ENCODE peak calls at places on chromosomes 11 and 22, in ten cellular contexts. One of them, this sample, is unnamed.

GRCh38 chr11:69353696-69354544 is 60.0 kb downstream of the MYEOV start:
- DNase-seq in kidney tubule cell: no peak
- DNase-seq in activated naive CD4-positive, alpha-beta T cell treated with anti-CD3 and anti-CD28 coated beads for 36 hours: no peak
- DNase-seq in NCI-H774: no peak
- DNase-seq in Right ventricle myocardium inferior: no peak
- DNase-seq in bronchial epithelial cell: peak
- DNase-seq in stimulated activated CD4-positive, alpha-beta T cell treated with anti-CD3 and anti-CD28 coated beads, Interleukin-15, amount 100 ng/mL, for 1 hour: no peak
- DNase-seq in activated T-helper 1 cell treated with Interleukin-2 at 50 U/mL for 16 hours: no peak
- DNase-seq in CD8-positive, alpha-beta memory T cell: no peak
- DNase-seq in kidney: no peak
- DNase-seq in this sample: no peak

GRCh38 chr11:79697905-79698304 is 257.1 kb upstream of the TENM4 start:
- DNase-seq in activated T-helper 1 cell treated with Interleukin-2 at 50 U/mL for 16 hours: no peak
- DNase-seq in activated naive CD4-positive, alpha-beta T cell treated with anti-CD3 and anti-CD28 coated beads for 36 hours: no peak
- DNase-seq in kidney tubule cell: peak
- DNase-seq in CD8-positive, alpha-beta memory T cell: no peak
- DNase-seq in kidney: no peak
- DNase-seq in bronchial epithelial cell: no peak
- DNase-seq in NCI-H774: no peak
- DNase-seq in Right ventricle myocardium inferior: no peak
- DNase-seq in stimulated activated CD4-positive, alpha-beta T cell treated with anti-CD3 and anti-CD28 coated beads, Interleukin-15, amount 100 ng/mL, for 1 hour: no peak
- DNase-seq in this sample: no peak

GRCh38 chr11:121112498-121113455 is 11.7 kb downstream of the TECTA start:
- DNase-seq in NCI-H774: peak
- DNase-seq in activated naive CD4-positive, alpha-beta T cell treated with anti-CD3 and anti-CD28 coated beads for 36 hours: peak
- DNase-seq in activated T-helper 1 cell treated with Interleukin-2 at 50 U/mL for 16 hours: no peak
- DNase-seq in CD8-positive, alpha-beta memory T cell: no peak
- DNase-seq in bronchial epithelial cell: peak
- DNase-seq in kidney tubule cell: peak
- DNase-seq in Right ventricle myocardium inferior: no peak
- DNase-seq in kidney: peak
- DNase-seq in stimulated activated CD4-positive, alpha-beta T cell treated with anti-CD3 and anti-CD28 coated beads, Interleukin-15, amount 100 ng/mL, for 1 hour: no peak
- DNase-seq in this sample: peak

GRCh38 chr11:117983163-117983475 is 3.1 kb upstream of the IL10RA start:
- DNase-seq in bronchial epithelial cell: no peak
- DNase-seq in kidney: no peak
- DNase-seq in Right ventricle myocardium inferior: no peak
- DNase-seq in CD8-positive, alpha-beta memory T cell: no peak
- DNase-seq in activated naive CD4-positive, alpha-beta T cell treated with anti-CD3 and anti-CD28 coated beads for 36 hours: no peak
- DNase-seq in activated T-helper 1 cell treated with Interleukin-2 at 50 U/mL for 16 hours: no peak
- DNase-seq in NCI-H774: no peak
- DNase-seq in stimulated activated CD4-positive, alpha-beta T cell treated with anti-CD3 and anti-CD28 coated beads, Interleukin-15, amount 100 ng/mL, for 1 hour: no peak
- DNase-seq in kidney tubule cell: no peak
- DNase-seq in this sample: no peak

GRCh38 chr11:22449441-22449840 is 111.3 kb downstream of the SLC17A6 start:
- DNase-seq in stimulated activated CD4-positive, alpha-beta T cell treated with anti-CD3 and anti-CD28 coated beads, Interleukin-15, amount 100 ng/mL, for 1 hour: no peak
- DNase-seq in CD8-positive, alpha-beta memory T cell: no peak
- DNase-seq in bronchial epithelial cell: no peak
- DNase-seq in activated T-helper 1 cell treated with Interleukin-2 at 50 U/mL for 16 hours: no peak
- DNase-seq in kidney tubule cell: peak
- DNase-seq in kidney: no peak
- DNase-seq in NCI-H774: no peak
- DNase-seq in Right ventricle myocardium inferior: no peak
- DNase-seq in activated naive CD4-positive, alpha-beta T cell treated with anti-CD3 and anti-CD28 coated beads for 36 hours: no peak
- DNase-seq in this sample: no peak

GRCh38 chr11:126791991-126792390 is 208.6 kb downstream of the KIRREL3 start:
- DNase-seq in NCI-H774: no peak
- DNase-seq in CD8-positive, alpha-beta memory T cell: no peak
- DNase-seq in Right ventricle myocardium inferior: no peak
- DNase-seq in kidney tubule cell: peak
- DNase-seq in bronchial epithelial cell: no peak
- DNase-seq in activated T-helper 1 cell treated with Interleukin-2 at 50 U/mL for 16 hours: no peak
- DNase-seq in kidney: no peak
- DNase-seq in activated naive CD4-positive, alpha-beta T cell treated with anti-CD3 and anti-CD28 coated beads for 36 hours: no peak
- DNase-seq in stimulated activated CD4-positive, alpha-beta T cell treated with anti-CD3 and anti-CD28 coated beads, Interleukin-15, amount 100 ng/mL, for 1 hour: no peak
- DNase-seq in this sample: no peak

GRCh38 chr22:41576877-41577276 is 12.8 kb downstream of the PMM1 start:
- DNase-seq in stimulated activated CD4-positive, alpha-beta T cell treated with anti-CD3 and anti-CD28 coated beads, Interleukin-15, amount 100 ng/mL, for 1 hour: no peak
- DNase-seq in CD8-positive, alpha-beta memory T cell: peak
- DNase-seq in kidney tubule cell: peak
- DNase-seq in activated T-helper 1 cell treated with Interleukin-2 at 50 U/mL for 16 hours: no peak
- DNase-seq in Right ventricle myocardium inferior: peak
- DNase-seq in activated naive CD4-positive, alpha-beta T cell treated with anti-CD3 and anti-CD28 coated beads for 36 hours: peak
- DNase-seq in kidney: no peak
- DNase-seq in bronchial epithelial cell: peak
- DNase-seq in NCI-H774: no peak
- DNase-seq in this sample: peak

GRCh38 chr11:14414470-14415461 is 55.8 kb upstream of the RRAS2 start:
- DNase-seq in NCI-H774: no peak
- DNase-seq in bronchial epithelial cell: peak
- DNase-seq in kidney tubule cell: peak
- DNase-seq in kidney: no peak
- DNase-seq in CD8-positive, alpha-beta memory T cell: peak
- DNase-seq in activated T-helper 1 cell treated with Interleukin-2 at 50 U/mL for 16 hours: peak
- DNase-seq in stimulated activated CD4-positive, alpha-beta T cell treated with anti-CD3 and anti-CD28 coated beads, Interleukin-15, amount 100 ng/mL, for 1 hour: peak
- DNase-seq in activated naive CD4-positive, alpha-beta T cell treated with anti-CD3 and anti-CD28 coated beads for 36 hours: peak
- DNase-seq in Right ventricle myocardium inferior: no peak
- DNase-seq in this sample: no peak

GRCh38 chr11:118705111-118705741 is 25.8 kb upstream of the TREH start:
- DNase-seq in stimulated activated CD4-positive, alpha-beta T cell treated with anti-CD3 and anti-CD28 coated beads, Interleukin-15, amount 100 ng/mL, for 1 hour: peak
- DNase-seq in Right ventricle myocardium inferior: no peak
- DNase-seq in kidney tubule cell: no peak
- DNase-seq in NCI-H774: no peak
- DNase-seq in CD8-positive, alpha-beta memory T cell: peak
- DNase-seq in bronchial epithelial cell: no peak
- DNase-seq in activated naive CD4-positive, alpha-beta T cell treated with anti-CD3 and anti-CD28 coated beads for 36 hours: peak
- DNase-seq in activated T-helper 1 cell treated with Interleukin-2 at 50 U/mL for 16 hours: peak
- DNase-seq in kidney: no peak
- DNase-seq in this sample: no peak